ENCODE peak calls at places on chromosomes 3 and 15, in four cellular contexts. M is breast epithelium, X is lung, O is stomach. Q is an unnamed sample.
A peak's percentile ranks its signal among the peaks of the same experiment; 100 is the strongest.

GRCh38 chr3:8485141-8485840 is 16.3 kb upstream of the LMCD1 start:
- DNase-seq in M (no peak), X (no peak), O (no peak), Q (no peak)

GRCh38 chr3:123869165-123869564 is 15.0 kb downstream of the MYLK start:
- DNase-seq in M (no peak), X (no peak), O (no peak), Q (no peak)

GRCh38 chr15:100772478-100773378 is 106.9 kb upstream of the ALDH1A3 start:
- DNase-seq in M (no peak), X (no peak), O (no peak), Q (no peak)

GRCh38 chr15:57720861-57721260 is 14.3 kb downstream of the POLR2M start:
- DNase-seq in M (no peak), X (no peak), O (no peak), Q (no peak)

GRCh38 chr3:56290376-56290775 is 177.9 kb downstream of the ERC2 start:
- DNase-seq in M (no peak), X (no peak), O (no peak), Q (no peak)

GRCh38 chr3:197775317-197775716 is 15.7 kb upstream of the LRCH3 start:
- DNase-seq in M (no peak), X (no peak), O (no peak), Q (no peak)

GRCh38 chr3:71103430-71103881 is 480.1 kb downstream of the FOXP1 start:
- DNase-seq in M (no peak), X (peak; percentile 53), O (peak; percentile 62), Q (no peak)

GRCh38 chr3:11198495-11198894 is 44.2 kb downstream of the HRH1 start:
- DNase-seq in M (no peak), X (no peak), O (no peak), Q (no peak)

GRCh38 chr15:63551400-63551799 is 45.8 kb upstream of the FBXL22 start:
- DNase-seq in M (no peak), X (no peak), O (no peak), Q (no peak)

GRCh38 chr3:115381573-115381912 is 234.5 kb upstream of the ZBTB20 start:
- DNase-seq in M (no peak), X (no peak), O (no peak), Q (no peak)

GRCh38 chr3:21645121-21645897 is 105.7 kb downstream of the ZNF385D start:
- DNase-seq in M (peak; percentile 21), X (no peak), O (peak; percentile 42), Q (no peak)

GRCh38 chr3:159911011-159911663 is 77.5 kb upstream of the IL12A start:
- DNase-seq in M (no peak), X (no peak), O (no peak), Q (no peak)

GRCh38 chr3:3778641-3779270 is 20.5 kb upstream of the LRRN1 start:
- DNase-seq in M (no peak), X (no peak), O (no peak), Q (no peak)

GRCh38 chr3:120040813-120041377 is 53.4 kb downstream of the GSK3B start:
- DNase-seq in M (no peak), X (no peak), O (no peak), Q (no peak)

GRCh38 chr3:114093596-114093995 is 37.1 kb downstream of the QTRT2 start:
- DNase-seq in M (no peak), X (no peak), O (peak; percentile 30), Q (peak; percentile 72)

GRCh38 chr3:53802256-53802880 is 43.9 kb downstream of the CHDH start:
- DNase-seq in M (no peak), X (no peak), O (no peak), Q (no peak)

GRCh38 chr15:59232476-59232875 is 25.8 kb downstream of the LDHAL6B start:
- DNase-seq in M (no peak), X (no peak), O (no peak), Q (peak; percentile 88)

GRCh38 chr3:124032351-124032880 is 40.5 kb upstream of the ROPN1 start:
- DNase-seq in M (peak; percentile 67), X (no peak), O (no peak), Q (no peak)

GRCh38 chr3:122497425-122497824 is 17.3 kb downstream of the KPNA1 start:
- DNase-seq in M (no peak), X (no peak), O (no peak), Q (peak; percentile 74)

GRCh38 chr15:33907326-33907725 is 61.0 kb upstream of the CHRM5 start:
- DNase-seq in M (no peak), X (no peak), O (no peak), Q (no peak)

GRCh38 chr3:23004971-23005370 is 198.2 kb upstream of the UBE2E2 start:
- DNase-seq in M (no peak), X (no peak), O (no peak), Q (peak; percentile 81)

GRCh38 chr3:129018751-129019150 is 17.6 kb downstream of the EFCC1 start:
- DNase-seq in M (no peak), X (no peak), O (no peak), Q (no peak)

GRCh38 chr3:38595393-38595792 is 54.1 kb downstream of the SCN5A start:
- DNase-seq in M (no peak), X (no peak), O (no peak), Q (no peak)

GRCh38 chr3:60932669-60933068 is 318.6 kb downstream of the FHIT start:
- DNase-seq in M (no peak), X (no peak), O (no peak), Q (no peak)

GRCh38 chr3:71724584-71725278 is 471 bp downstream of the EIF4E3 start:
- DNase-seq in M (no peak), X (peak; percentile 44), O (peak; percentile 43), Q (no peak)

GRCh38 chr3:134423153-134423552 is 48.9 kb upstream of the AMOTL2 start:
- DNase-seq in M (no peak), X (no peak), O (no peak), Q (no peak)

GRCh38 chr3:24598691-24599090 is 104.0 kb upstream of the THRB start:
- DNase-seq in M (no peak), X (no peak), O (no peak), Q (no peak)

GRCh38 chr15:43958894-43959330 is 132.1 kb downstream of the WDR76 start:
- DNase-seq in M (no peak), X (no peak), O (no peak), Q (peak; percentile 85)

GRCh38 chr15:88655780-88656488 is 17.1 kb downstream of the ISG20 start:
- DNase-seq in M (no peak), X (peak; percentile 13), O (peak; percentile 1), Q (no peak)

GRCh38 chr15:58487041-58487723 is 55.4 kb downstream of the LIPC start:
- DNase-seq in M (no peak), X (no peak), O (no peak), Q (no peak)

GRCh38 chr15:25508369-25509002 is 69.7 kb upstream of the UBE3A start:
- DNase-seq in M (no peak), X (no peak), O (no peak), Q (no peak)

GRCh38 chr3:171261487-171261886 is 198.7 kb downstream of the TNIK start:
- DNase-seq in M (no peak), X (no peak), O (peak; percentile 41), Q (peak; percentile 38)

GRCh38 chr3:65871305-65872141 is 167.2 kb downstream of the MAGI1 start:
- DNase-seq in M (peak; percentile 40), X (peak; percentile 62), O (peak; percentile 88), Q (peak; percentile 47)

GRCh38 chr15:89155656-89156055 is 65.7 kb downstream of the RLBP1 start:
- DNase-seq in M (no peak), X (no peak), O (no peak), Q (no peak)

GRCh38 chr15:38076806-38077205 is 142.4 kb downstream of the TMCO5A start:
- DNase-seq in M (no peak), X (no peak), O (no peak), Q (no peak)

GRCh38 chr15:77568014-77568959 is 64.4 kb downstream of the LINGO1 start:
- DNase-seq in M (no peak), X (no peak), O (no peak), Q (no peak)

GRCh38 chr3:42690191-42690590 is 4.9 kb downstream of the KLHL40 start:
- DNase-seq in M (no peak), X (no peak), O (no peak), Q (no peak)

GRCh38 chr15:85591622-85592021 is 203.1 kb downstream of the KLHL25 start:
- DNase-seq in M (no peak), X (no peak), O (no peak), Q (no peak)

GRCh38 chr15:85593809-85594441 is 200.8 kb downstream of the KLHL25 start:
- DNase-seq in M (no peak), X (no peak), O (no peak), Q (no peak)

GRCh38 chr15:85589873-85590272 is 204.9 kb downstream of the KLHL25 start:
- DNase-seq in M (no peak), X (no peak), O (no peak), Q (no peak)

GRCh38 chr15:85588657-85589056 is 206.1 kb downstream of the KLHL25 start:
- DNase-seq in M (no peak), X (no peak), O (no peak), Q (no peak)

GRCh38 chr15:85592148-85592547 is 202.6 kb downstream of the KLHL25 start:
- DNase-seq in M (no peak), X (no peak), O (no peak), Q (no peak)
- TF ChIP-seq CTCF in M (no peak), X (peak; percentile 4), O (no peak), Q (peak; percentile 29)

GRCh38 chr3:141960731-141961130 is 84.3 kb downstream of the ATP1B3 start:
- DNase-seq in M (no peak), X (no peak), O (no peak), Q (no peak)
- H3K36me3 ChIP-seq in M (no peaks in the 10 kb centered on the region), X (peaks cover 7% of the 10 kb centered on the region), O (peaks cover 35% of the 10 kb centered on the region), Q (peaks cover 5% of the 10 kb centered on the region)

GRCh38 chr15:73843787-73844186 is 29.6 kb upstream of the TBC1D21 start:
- DNase-seq in M (no peak), X (no peak), O (no peak), Q (no peak)
- H3K27me3 ChIP-seq in M (peaks cover 4% of the 10 kb centered on the region), X (no peaks in the 10 kb centered on the region), O (no peaks in the 10 kb centered on the region), Q (peaks cover 22% of the 10 kb centered on the region)

GRCh38 chr3:141305436-141305835 is 62.9 kb upstream of the ZBTB38 start:
- DNase-seq in M (no peak), X (no peak), O (no peak), Q (no peak)
- TF ChIP-seq CTCF in M (no peak), X (no peak), O (no peak), Q (no peak)

DNA sequence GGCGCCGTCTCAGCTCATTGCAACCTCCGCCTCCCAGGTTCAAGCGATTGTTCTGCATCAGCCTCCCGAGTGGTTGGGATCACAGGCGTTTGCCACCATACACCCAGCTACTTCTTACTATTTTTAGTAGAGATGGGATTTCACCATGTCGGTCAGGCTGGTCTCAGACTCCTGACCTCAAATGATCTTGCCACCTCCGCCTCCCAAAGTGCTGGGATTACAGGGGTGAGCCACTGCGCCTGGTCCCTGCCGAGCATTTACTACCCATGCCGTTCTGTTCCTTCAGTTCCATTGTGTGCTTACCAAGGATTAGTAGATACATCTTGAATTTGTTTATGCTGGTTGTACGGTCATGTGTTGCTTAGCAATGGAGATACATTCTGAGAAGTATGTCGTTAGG is 10.3 kb downstream of the CHD2 start:
- DNase-seq in M (no peak), X (no peak), O (no peak), Q (no peak)
- H3K36me3 ChIP-seq in M (no peaks in the 10 kb centered on the region), X (no peaks in the 10 kb centered on the region), O (peaks cover 12% of the 10 kb centered on the region), Q (no peaks in the 10 kb centered on the region)

GRCh38 chr15:67276666-67277065 is 22.1 kb downstream of the IQCH start:
- DNase-seq in M (no peak), X (no peak), O (no peak), Q (no peak)

GRCh38 chr15:67274236-67274635 is 19.6 kb downstream of the IQCH start:
- DNase-seq in M (no peak), X (no peak), O (no peak), Q (no peak)

GRCh38 chr15:67281714-67282113 is 27.1 kb downstream of the IQCH start:
- DNase-seq in M (no peak), X (no peak), O (no peak), Q (no peak)

GRCh38 chr15:67280217-67280616 is 25.6 kb downstream of the IQCH start:
- DNase-seq in M (no peak), X (no peak), O (no peak), Q (no peak)
- H3K27me3 ChIP-seq in M (no peaks in the 10 kb centered on the region), X (no peaks in the 10 kb centered on the region), O (no peaks in the 10 kb centered on the region), Q (no peaks in the 10 kb centered on the region)